ENCODE peak calls at places on chromosomes 11 and 22, in four cellular contexts. P, Z, X and C are unnamed samples.

GRCh38 chr11:124961972-124962609 is 8.1 kb downstream of the CCDC15 start:
- DNase-seq in P (peak; percentile 83), Z (no peak), X (peak; percentile 45), C (peak; percentile 85)

GRCh38 chr11:45801723-45802315 is 3.1 kb upstream of the SLC35C1 start:
- DNase-seq in P (peak; percentile 52), Z (no peak), X (peak; percentile 6), C (no peak)

GRCh38 chr11:36619502-36619901 is 21.5 kb upstream of the RAG2 start:
- DNase-seq in P (no peak), Z (no peak), X (no peak), C (no peak)

GRCh38 chr22:44746061-44746789 is 6.2 kb upstream of the ARHGAP8 start:
- DNase-seq in P (no peak), Z (no peak), X (no peak), C (no peak)

GRCh38 chr11:129610125-129610524 is 205.5 kb upstream of the TMEM45B start:
- DNase-seq in P (no peak), Z (no peak), X (no peak), C (no peak)

GRCh38 chr11:114258696-114259095 is 37.5 kb upstream of the NNMT start:
- DNase-seq in P (no peak), Z (no peak), X (no peak), C (no peak)

GRCh38 chr11:36509265-36509664 is 807 bp downstream of the TRAF6 start:
- DNase-seq in P (peak; percentile 29), Z (no peak), X (no peak), C (peak; percentile 34)

GRCh38 chr11:72223615-72224586 is 666 bp upstream of the INPPL1 start:
- DNase-seq in P (no peak), Z (no peak), X (no peak), C (peak; percentile 69)

GRCh38 chr11:12502041-12502440 is 124.7 kb downstream of the PARVA start:
- DNase-seq in P (no peak), Z (no peak), X (no peak), C (no peak)

GRCh38 chr11:111540921-111541208 is 345 bp downstream of the LAYN start:
- DNase-seq in P (peak; percentile 10), Z (no peak), X (no peak), C (no peak)

GRCh38 chr11:67406969-67407699 is 3.3 kb downstream of the TBC1D10C start:
- DNase-seq in P (no peak), Z (no peak), X (no peak), C (no peak)

GRCh38 chr22:20319041-20319744 is 667 bp downstream of the DGCR6L start:
- DNase-seq in P (no peak), Z (no peak), X (no peak), C (no peak)

GRCh38 chr11:69088676-69089146 is 40.0 kb downstream of the TPCN2 start:
- DNase-seq in P (peak; percentile 82), Z (no peak), X (peak; percentile 25), C (peak; percentile 88)

GRCh38 chr11:77884186-77884828 is 63.4 kb downstream of the AAMDC start:
- DNase-seq in P (no peak), Z (no peak), X (no peak), C (no peak)

GRCh38 chr22:37431811-37432707 is 4.8 kb upstream of the ELFN2 start:
- DNase-seq in P (peak; percentile 95), Z (no peak), X (peak; percentile 98), C (peak; percentile 95)

GRCh38 chr22:44093791-44094190 is 69.7 kb downstream of the PARVB start:
- DNase-seq in P (no peak), Z (no peak), X (no peak), C (no peak)

GRCh38 chr11:22875869-22876473 is 15.7 kb upstream of the CCDC179 start:
- DNase-seq in P (peak; percentile 87), Z (no peak), X (peak; percentile 28), C (peak; percentile 90)

GRCh38 chr22:40325315-40325714 is 21.0 kb upstream of the ADSL start:
- DNase-seq in P (no peak), Z (no peak), X (no peak), C (no peak)

GRCh38 chr11:59263225-59263894 is 50.6 kb upstream of the MPEG1 start:
- DNase-seq in P (peak; percentile 51), Z (no peak), X (no peak), C (peak; percentile 27)
- TF ChIP-seq CTCF in P (peak; percentile 49), Z (peak; percentile 26), X (peak; percentile 55), C (no peak)

GRCh38 chr11:133896642-133897330 is 51.5 kb upstream of the SPATA19 start:
- DNase-seq in P (no peak), Z (no peak), X (no peak), C (no peak)

GRCh38 chr11:133893381-133893780 is 48.1 kb upstream of the SPATA19 start:
- DNase-seq in P (no peak), Z (no peak), X (no peak), C (no peak)

GRCh38 chr11:133895551-133895950 is 50.2 kb upstream of the SPATA19 start:
- DNase-seq in P (no peak), Z (no peak), X (no peak), C (no peak)

GRCh38 chr11:133896028-133896427 is 50.7 kb upstream of the SPATA19 start:
- DNase-seq in P (no peak), Z (no peak), X (no peak), C (no peak)

DNA sequence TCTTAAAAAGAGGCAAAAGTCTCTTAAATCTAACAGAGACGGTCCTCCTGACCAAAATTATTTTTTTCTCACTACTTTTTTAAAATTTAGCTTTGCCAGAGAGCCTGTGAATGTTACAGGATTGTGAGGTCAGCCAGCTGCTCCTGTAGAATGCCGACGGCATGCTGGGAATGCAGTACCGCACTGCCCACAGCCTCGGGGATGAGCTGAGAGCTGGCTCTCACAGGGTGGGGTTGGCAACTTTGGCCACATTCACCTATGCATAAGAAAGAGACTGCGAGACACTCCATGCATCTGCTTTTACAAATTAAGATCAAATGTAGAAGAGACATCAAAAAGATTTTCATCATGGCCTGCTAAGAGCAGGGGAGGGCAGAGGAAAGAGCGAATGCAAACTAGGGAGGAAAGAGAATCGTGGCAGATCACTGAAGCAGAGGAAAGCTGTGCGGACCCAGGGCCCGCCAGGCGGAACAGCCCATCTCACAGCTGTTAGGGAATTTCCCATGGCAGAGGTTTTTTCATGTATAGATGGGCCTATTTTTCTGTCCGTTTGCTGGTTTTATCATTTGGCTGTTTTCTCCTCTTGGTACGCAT is 49.7 kb upstream of the SPATA19 start:
- DNase-seq in P (no peak), Z (no peak), X (no peak), C (no peak)
- TF ChIP-seq CTCF in P (no peak), Z (no peak), X (no peak), C (no peak)

DNA sequence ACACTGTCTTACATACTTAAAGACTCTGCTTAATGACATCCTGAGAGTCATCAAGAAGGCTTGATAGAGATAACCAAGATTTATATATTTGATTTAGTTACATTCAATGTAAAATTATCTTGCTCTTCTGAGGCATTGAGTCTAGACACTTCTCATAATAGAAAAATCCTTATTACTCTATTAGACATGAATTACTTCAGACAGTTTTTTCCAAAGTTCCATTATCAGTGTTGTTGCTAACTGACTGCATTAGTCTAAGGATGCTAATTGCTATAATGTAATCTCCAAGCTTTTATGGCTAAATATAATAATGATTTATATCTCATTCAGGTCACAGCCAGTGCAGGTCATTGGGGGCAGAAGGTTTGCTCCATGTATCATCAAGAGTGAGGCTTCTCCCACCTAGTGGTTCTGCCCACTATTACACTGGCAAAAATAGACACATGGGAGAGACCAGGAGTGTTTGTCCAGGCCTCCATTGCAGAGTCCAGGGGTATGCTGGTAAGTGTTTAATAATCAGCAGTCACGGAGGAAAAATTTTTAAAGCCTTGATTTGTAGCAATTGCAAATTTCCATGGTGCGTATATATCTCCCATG is 377.2 kb upstream of the DDI1 start:
- DNase-seq in P (no peak), Z (no peak), X (no peak), C (peak; percentile 58)
- TF ChIP-seq CTCF in P (no peak), Z (no peak), X (peak; percentile 53), C (peak; percentile 29)

GRCh38 chr22:22508274-22509176 is at the start of gene ZNF280B:
- DNase-seq in P (peak; percentile 71), Z (peak; percentile 5), X (peak; percentile 12), C (no peak)
- TF ChIP-seq CTCF in P (peak; percentile 63), Z (no peak), X (peak; percentile 72), C (no peak)

GRCh38 chr22:28741758-28742561 is at the start of the genes CHEK2 and HSCB:
- DNase-seq in P (peak; percentile 99), Z (peak; percentile 93), X (peak; percentile 96), C (peak; percentile 99)
- TF ChIP-seq CTCF in P (no peak), Z (no peak), X (peak; percentile 58), C (no peak)

DNA sequence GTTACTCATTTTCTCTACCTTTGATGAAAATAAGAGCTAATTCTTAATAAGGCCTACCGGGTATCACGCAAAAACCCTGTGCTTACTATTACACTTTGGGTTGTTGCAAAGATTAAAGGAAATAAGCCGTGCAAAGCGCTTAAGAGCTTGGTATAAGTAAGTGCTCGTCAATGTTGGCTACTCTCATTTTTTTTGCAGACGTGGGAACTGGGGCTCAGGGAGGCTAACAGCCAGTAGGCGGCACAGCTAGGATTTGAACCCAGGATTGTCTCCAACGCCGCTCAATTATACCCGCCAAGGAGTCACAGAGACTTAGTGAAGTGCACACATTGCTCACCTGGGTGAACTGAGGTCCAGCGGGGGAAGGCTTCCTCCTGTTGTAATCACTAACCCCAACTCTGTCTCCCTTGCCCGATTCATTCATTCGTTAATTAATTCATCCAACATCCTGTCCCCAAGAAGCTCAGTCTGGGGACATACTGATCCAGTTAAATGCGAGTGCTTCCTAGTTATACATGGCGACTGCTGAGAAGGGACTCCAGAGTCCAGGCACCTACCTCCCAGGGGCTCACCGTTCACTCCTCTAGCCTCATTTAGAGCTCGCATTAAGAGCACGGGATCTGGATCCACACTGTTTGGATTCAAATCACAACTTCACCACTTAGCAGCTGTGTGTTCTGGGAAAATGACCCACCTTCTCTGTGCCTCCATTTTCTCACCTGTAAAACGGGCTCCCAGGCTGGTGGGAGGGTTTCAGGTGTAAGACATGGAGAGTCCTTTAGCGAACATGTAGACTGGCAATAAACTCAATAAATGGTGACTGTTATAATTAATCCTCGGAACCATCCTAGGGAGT is 869 bp upstream of the MTFP1 start:
- DNase-seq in P (peak; percentile 54), Z (no peak), X (no peak), C (peak; percentile 67)
- TF ChIP-seq CTCF in P (peak; percentile 13), Z (no peak), X (peak; percentile 20), C (peak; percentile 10)

GRCh38 chr11:7851391-7851790 is 54.6 kb upstream of the OR5P2 start:
- DNase-seq in P (peak; percentile 39), Z (no peak), X (no peak), C (peak; percentile 18)
- TF ChIP-seq CTCF in P (peak; percentile 30), Z (no peak), X (peak; percentile 54), C (no peak)

DNA sequence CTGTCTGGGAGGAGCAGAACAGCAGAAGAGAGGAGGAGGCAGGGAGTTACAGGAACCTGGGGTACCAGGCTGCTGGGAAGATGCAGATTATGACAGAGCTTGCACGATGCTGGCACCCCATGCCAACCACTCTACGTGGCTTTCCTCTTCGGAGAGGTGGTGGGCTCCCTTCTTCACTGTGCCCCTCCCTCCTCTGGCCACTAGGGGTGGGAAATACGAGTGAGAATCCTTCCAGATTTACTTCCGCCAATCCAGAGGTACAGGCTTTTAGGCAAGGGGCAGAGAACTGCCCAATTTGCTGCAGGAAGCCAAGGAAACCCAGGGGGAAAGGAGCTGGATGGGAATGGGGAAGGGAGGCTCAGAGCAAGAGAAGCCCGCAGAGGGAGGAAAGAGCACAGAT is 12.3 kb downstream of the HYOU1 start:
- DNase-seq in P (no peak), Z (no peak), X (no peak), C (no peak)
- TF ChIP-seq CTCF in P (peak; percentile 14), Z (no peak), X (no peak), C (no peak)

GRCh38 chr22:16932577-16932976 is 75.4 kb downstream of the GAB4 start:
- DNase-seq in P (no peak), Z (no peak), X (no peak), C (peak; percentile 37)
- TF ChIP-seq CTCF in P (no peak), Z (no peak), X (no peak), C (peak; percentile 19)